ENCODE peak calls at places on chromosomes 7 and 10, in four cellular contexts. T is GM23248, O is uterus, I is left ventricle myocardium inferior. Z is an unnamed sample.
A peak's percentile ranks its signal among the peaks of the same experiment; 100 is the strongest.

GRCh38 chr10:72756674-72757385 is 64.9 kb downstream of the MCU start:
- DNase-seq in T (no peak), O (no peak), I (no peak), Z (no peak)

GRCh38 chr7:66355762-66356161 is 150.6 kb downstream of the TPST1 start:
- DNase-seq in T (peak; percentile 23), O (no peak), I (no peak), Z (no peak)

GRCh38 chr7:91264924-91265681 is 870 bp downstream of the FZD1 start:
- DNase-seq in T (peak; percentile 87), O (peak; percentile 47), I (peak; percentile 56), Z (peak; percentile 48)

GRCh38 chr7:47763063-47763974 is 181.4 kb upstream of the TNS3 start:
- DNase-seq in T (peak; percentile 82), O (no peak), I (no peak), Z (no peak)

GRCh38 chr10:114821915-114822770 is 563 bp downstream of the FHIP2A start:
- DNase-seq in T (peak; percentile 65), O (peak; percentile 36), I (peak; percentile 18), Z (peak; percentile 32)

GRCh38 chr10:114751856-114752255 is 69.7 kb upstream of the FHIP2A start:
- DNase-seq in T (peak; percentile 67), O (no peak), I (no peak), Z (no peak)

GRCh38 chr7:91492773-91493172 is 228.5 kb downstream of the FZD1 start:
- DNase-seq in T (no peak), O (no peak), I (no peak), Z (no peak)

GRCh38 chr10:63628526-63629362 is 107.5 kb downstream of the REEP3 start:
- DNase-seq in T (peak; percentile 63), O (peak; percentile 52), I (peak; percentile 68), Z (peak; percentile 23)

GRCh38 chr7:28596245-28596935 is 184.1 kb downstream of the CREB5 start:
- DNase-seq in T (peak; percentile 83), O (no peak), I (no peak), Z (no peak)

GRCh38 chr7:99121496-99122021 is 22.3 kb downstream of the SMURF1 start:
- DNase-seq in T (peak; percentile 84), O (peak; percentile 21), I (peak; percentile 52), Z (no peak)

GRCh38 chr10:118662228-118663035 is 67.0 kb upstream of the PRLHR start:
- DNase-seq in T (no peak), O (no peak), I (no peak), Z (no peak)

GRCh38 chr10:35195361-35196306 is 69.0 kb downstream of the CREM start:
- DNase-seq in T (peak; percentile 97), O (peak; percentile 76), I (peak; percentile 41), Z (peak; percentile 48)

GRCh38 chr7:74288034-74288881 is 949 bp upstream of the CLIP2 start:
- DNase-seq in T (peak; percentile 36), O (no peak), I (no peak), Z (no peak)

GRCh38 chr10:52951819-52952218 is 179.2 kb upstream of the MBL2 start:
- DNase-seq in T (peak; percentile 42), O (no peak), I (peak; percentile 25), Z (no peak)

GRCh38 chr7:124330741-124331407 is 298.0 kb upstream of the TMEM229A start:
- DNase-seq in T (no peak), O (no peak), I (no peak), Z (no peak)

GRCh38 chr7:96331775-96332174 is 9.9 kb upstream of the SLC25A13 start:
- DNase-seq in T (no peak), O (no peak), I (no peak), Z (no peak)

GRCh38 chr7:132403465-132404110 is 172.7 kb downstream of the PLXNA4 start:
- DNase-seq in T (no peak), O (peak; percentile 34), I (no peak), Z (no peak)

GRCh38 chr7:46291601-46292150 is 370.6 kb upstream of the IGFBP3 start:
- DNase-seq in T (peak; percentile 92), O (no peak), I (no peak), Z (no peak)

GRCh38 chr10:46232666-46233065 is 54.1 kb upstream of the ANTXRL start:
- DNase-seq in T (no peak), O (peak; percentile 1), I (no peak), Z (no peak)

GRCh38 chr7:96238976-96239766 is 82.7 kb downstream of the SLC25A13 start:
- DNase-seq in T (peak; percentile 13), O (no peak), I (no peak), Z (no peak)

GRCh38 chr10:6054884-6055283 is 7.3 kb downstream of the IL2RA start:
- DNase-seq in T (no peak), O (no peak), I (no peak), Z (no peak)

GRCh38 chr7:93622036-93622714 is 47.7 kb upstream of the CALCR start:
- DNase-seq in T (peak; percentile 70), O (no peak), I (no peak), Z (no peak)

GRCh38 chr7:116588641-116589594 is 64.1 kb downstream of the CAV1 start:
- DNase-seq in T (peak; percentile 70), O (no peak), I (no peak), Z (no peak)

GRCh38 chr10:98361131-98361633 is 53.8 kb downstream of the PYROXD2 start:
- DNase-seq in T (peak; percentile 100), O (peak; percentile 86), I (peak; percentile 81), Z (peak; percentile 91)

GRCh38 chr7:40922316-40922670 is 780.6 kb downstream of the INHBA start:
- DNase-seq in T (peak; percentile 97), O (no peak), I (no peak), Z (no peak)

GRCh38 chr10:113457408-113457807 is 95.4 kb upstream of the HABP2 start:
- DNase-seq in T (no peak), O (no peak), I (no peak), Z (no peak)

GRCh38 chr7:121388950-121389349 is 7.2 kb downstream of the FAM3C start:
- DNase-seq in T (no peak), O (no peak), I (no peak), Z (no peak)
- H3K27ac ChIP-seq in T (no peak overlapping the region), O (no peak overlapping the region), I (no peak overlapping the region), Z (no peak overlapping the region)

GRCh38 chr10:101780818-101781654 is 2.2 kb downstream of the NPM3 start:
- DNase-seq in T (peak; percentile 79), O (no peak), I (peak; percentile 48), Z (peak; percentile 79)
- H3K4me1 ChIP-seq in T (peaks cover 8% of the 10 kb centered on the region), O (no peaks in the 10 kb centered on the region), I (peaks cover 61% of the 10 kb centered on the region), Z (peaks cover 39% of the 10 kb centered on the region)

GRCh38 chr10:18341063-18341462 is 200.8 kb downstream of the CACNB2 start:
- DNase-seq in T (no peak), O (no peak), I (no peak), Z (no peak)
- H3K27ac ChIP-seq in T (no peak overlapping the region), O (no peak overlapping the region), I (peak overlapping the region; percentile 90), Z (no peak overlapping the region)

GRCh38 chr7:137992042-137992737 is 9.7 kb downstream of the CREB3L2 start:
- DNase-seq in T (peak; percentile 85), O (no peak), I (no peak), Z (no peak)
- H3K4me1 ChIP-seq in T (peaks cover 81% of the 10 kb centered on the region), O (peaks cover 15% of the 10 kb centered on the region), I (peaks cover 100% of the 10 kb centered on the region), Z (peaks cover 39% of the 10 kb centered on the region)

DNA sequence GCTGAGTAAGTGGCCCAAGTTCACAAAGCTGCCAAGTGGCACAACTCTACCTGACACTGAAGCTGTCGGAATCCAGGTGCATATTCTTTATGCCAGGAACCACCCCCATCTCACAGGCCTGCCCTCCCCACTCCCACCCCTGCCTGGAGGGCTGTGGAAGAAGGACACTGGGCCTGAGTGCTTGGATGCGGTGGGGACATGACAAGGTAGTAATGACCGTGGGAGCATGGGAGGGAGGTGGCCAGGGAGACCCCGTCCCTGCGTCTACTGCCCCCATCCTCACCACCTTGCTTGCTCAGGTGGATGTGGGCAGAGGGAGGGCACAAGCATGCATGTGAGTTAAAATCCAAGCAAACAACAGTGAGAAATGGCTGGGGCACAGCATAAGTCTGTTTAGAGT is 57.8 kb downstream of the VSTM4 start:
- DNase-seq in T (no peak), O (no peak), I (no peak), Z (no peak)
- H3K27ac ChIP-seq in T (no peak overlapping the region), O (no peak overlapping the region), I (peak overlapping the region; percentile 59), Z (no peak overlapping the region)

DNA sequence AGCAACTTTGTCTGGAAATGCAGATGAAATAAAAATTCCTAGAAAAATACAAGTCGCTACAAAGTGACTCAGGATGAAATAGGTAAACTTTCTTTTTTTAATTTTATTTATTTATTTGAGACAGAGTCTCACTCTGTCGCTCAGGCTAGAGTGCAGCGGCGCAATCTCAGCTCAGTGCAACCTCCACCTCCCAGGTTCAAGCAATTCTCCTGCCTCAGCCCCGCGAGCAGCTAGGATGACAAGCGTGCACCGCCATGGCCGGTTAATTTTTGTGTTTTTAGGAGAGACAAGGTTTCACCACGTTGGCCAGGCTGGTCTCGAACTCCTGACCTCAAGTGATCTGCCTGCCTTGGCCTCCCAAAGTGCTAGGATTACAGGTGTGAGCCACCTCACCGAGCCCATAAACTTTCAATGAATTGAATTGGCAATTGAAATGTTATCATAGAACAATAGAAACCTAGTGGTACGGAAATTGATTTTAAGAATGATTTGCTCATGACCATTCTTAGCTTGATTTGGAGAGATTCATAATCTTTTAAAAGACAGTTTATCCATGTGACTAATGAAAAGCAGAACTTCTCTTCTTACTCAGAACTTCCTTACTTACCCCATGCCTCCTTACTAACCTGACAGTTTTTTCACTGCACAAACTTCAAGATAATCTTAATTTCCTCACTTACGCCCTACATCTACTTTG is 161.7 kb downstream of the FAM107B start:
- DNase-seq in T (no peak), O (no peak), I (no peak), Z (no peak)
- H3K4me1 ChIP-seq in T (peaks cover 8% of the 10 kb centered on the region), O (no peaks in the 10 kb centered on the region), I (peaks cover 14% of the 10 kb centered on the region), Z (no peaks in the 10 kb centered on the region)

DNA sequence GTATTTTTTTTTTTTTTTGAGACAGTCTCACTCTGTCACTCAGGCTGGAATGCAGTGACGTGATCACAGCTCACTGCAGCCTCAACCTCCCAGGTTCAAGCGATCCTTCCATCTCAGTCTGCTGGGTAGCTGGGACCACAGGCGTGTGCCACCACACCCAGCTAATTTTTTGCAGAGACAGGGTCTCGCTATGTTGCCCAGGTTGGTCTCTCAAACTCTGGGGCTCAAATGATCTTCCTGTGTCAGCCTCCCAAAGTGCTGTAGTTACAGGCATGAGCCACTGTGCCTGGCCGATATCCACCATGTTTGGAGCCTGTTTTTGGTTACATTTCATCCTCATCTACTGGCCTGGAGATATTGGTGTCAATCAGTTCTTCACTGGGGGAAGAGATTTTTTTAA is 120.7 kb downstream of the CUX1 start:
- DNase-seq in T (no peak), O (no peak), I (no peak), Z (no peak)
- H3K27ac ChIP-seq in T (no peak overlapping the region), O (peak overlapping the region; percentile 83), I (peak overlapping the region; percentile 90), Z (peak overlapping the region; percentile 90)

GRCh38 chr10:43401627-43402026 is 7.4 kb downstream of the HNRNPF start:
- DNase-seq in T (no peak), O (no peak), I (no peak), Z (no peak)
- H3K4me1 ChIP-seq in T (peaks cover 84% of the 10 kb centered on the region), O (peaks cover 11% of the 10 kb centered on the region), I (peaks cover 95% of the 10 kb centered on the region), Z (peaks cover 78% of the 10 kb centered on the region)